ENCODE peak calls at places on chromosomes 1 and 21, in five cellular contexts. D, R, V, F and U are unnamed samples.

GRCh38 chr1:58881471-58881994 is 97.7 kb upstream of the JUN start:
- DNase-seq in F (no peak), R (no peak), V (peak; percentile 56), D (no peak), U (no peak)

GRCh38 chr1:41662061-41662655 is 177.7 kb upstream of the EDN2 start:
- DNase-seq in R (peak; percentile 43), V (peak; percentile 86), D (peak; percentile 52), F (peak; percentile 60), U (no peak)

GRCh38 chr1:202143011-202143767 is 1.3 kb downstream of the ARL8A start:
- DNase-seq in R (no peak), D (no peak), V (peak; percentile 68), F (peak; percentile 49), U (no peak)

GRCh38 chr1:217135987-217136894 is 413.0 kb upstream of the ESRRG start:
- DNase-seq in R (no peak), D (no peak), V (no peak), F (no peak), U (no peak)

GRCh38 chr21:41802684-41803083 is 35.8 kb upstream of the RIPK4 start:
- DNase-seq in F (no peak), V (peak; percentile 70), D (no peak), R (no peak), U (no peak)

GRCh38 chr21:42850866-42851391 is 28.4 kb downstream of the WDR4 start:
- DNase-seq in V (no peak), R (no peak), D (peak; percentile 14), F (no peak), U (no peak)

GRCh38 chr1:169113613-169114119 is 7.2 kb downstream of the ATP1B1 start:
- DNase-seq in R (no peak), F (no peak), D (no peak), V (no peak), U (peak; percentile 70)

GRCh38 chr1:113677250-113678158 is 81.8 kb downstream of the PHTF1 start:
- DNase-seq in V (peak; percentile 25), F (peak; percentile 28), D (no peak), R (no peak), U (peak; percentile 29)

GRCh38 chr1:40638097-40639036 is 27.1 kb downstream of the RIMS3 start:
- DNase-seq in R (no peak), D (no peak), V (no peak), F (no peak), U (no peak)

GRCh38 chr1:109282952-109283747 is at the start of gene PSRC1:
- DNase-seq in R (peak; percentile 80), F (peak; percentile 50), D (peak; percentile 83), V (peak; percentile 97), U (peak; percentile 66)

GRCh38 chr1:54606096-54606989 is 17.0 kb downstream of the FAM151A start:
- DNase-seq in D (no peak), F (no peak), R (no peak), V (no peak), U (no peak)

GRCh38 chr21:45336870-45337269 is 49.2 kb upstream of the POFUT2 start:
- DNase-seq in F (no peak), V (peak; percentile 45), R (no peak), D (no peak), U (no peak)

GRCh38 chr1:12015001-12015491 is 4.3 kb upstream of the MIIP start:
- DNase-seq in D (no peak), F (no peak), V (no peak), R (no peak), U (no peak)

GRCh38 chr1:162562452-162562828 is 918 bp downstream of the UAP1 start:
- DNase-seq in D (no peak), R (no peak), F (no peak), V (no peak), U (no peak)

GRCh38 chr1:247375747-247376146 is 40.2 kb upstream of the NLRP3 start:
- DNase-seq in D (no peak), F (no peak), R (no peak), V (no peak), U (no peak)

GRCh38 chr1:19866758-19867157 is 15.4 kb upstream of the OTUD3 start:
- DNase-seq in R (no peak), F (no peak), D (no peak), V (no peak), U (no peak)

GRCh38 chr1:33762099-33762830 is 101.6 kb upstream of the HMGB4 start:
- DNase-seq in D (no peak), V (peak; percentile 33), F (no peak), R (no peak), U (no peak)

GRCh38 chr1:187689137-187689536 is 860.4 kb downstream of the PLA2G4A start:
- DNase-seq in D (no peak), V (no peak), F (no peak), R (no peak), U (peak; percentile 22)

GRCh38 chr1:55632058-55632457 is 416.9 kb upstream of the USP24 start:
- DNase-seq in F (no peak), V (no peak), D (no peak), R (no peak), U (no peak)

GRCh38 chr1:54594463-54594862 is 28.9 kb downstream of the FAM151A start:
- DNase-seq in D (no peak), V (no peak), R (no peak), F (no peak), U (no peak)

GRCh38 chr1:62516600-62516999 is 79.8 kb downstream of the USP1 start:
- DNase-seq in F (no peak), R (no peak), D (no peak), V (no peak), U (no peak)

GRCh38 chr1:170230323-170230722 is 84.6 kb downstream of the NTMT2 start:
- DNase-seq in V (no peak), F (no peak), D (no peak), R (no peak), U (no peak)

GRCh38 chr1:33206340-33206739 is 24.5 kb upstream of the TRIM62 start:
- DNase-seq in V (no peak), D (no peak), R (no peak), F (no peak), U (no peak)

GRCh38 chr1:203627819-203628184 is 1.2 kb downstream of the ATP2B4 start:
- DNase-seq in F (no peak), R (no peak), D (no peak), V (peak; percentile 39), U (no peak)

GRCh38 chr1:211605034-211605433 is 26.1 kb upstream of the SLC30A1 start:
- DNase-seq in D (no peak), R (no peak), V (no peak), F (no peak), U (no peak)

GRCh38 chr1:170424346-170424745 is 107.6 kb upstream of the GORAB start:
- DNase-seq in D (no peak), F (no peak), V (no peak), R (no peak), U (no peak)

GRCh38 chr1:43994794-43995790 is 3.7 kb downstream of the CCDC24 start:
- DNase-seq in V (no peak), F (no peak), R (no peak), D (no peak), U (no peak)

GRCh38 chr1:39170731-39171375 is 33.6 kb upstream of the MACF1 start:
- DNase-seq in V (no peak), R (no peak), F (no peak), D (no peak), U (no peak)